ENCODE peak calls at places on chromosomes 5 and 9, in six cellular contexts. A, V, X, E, C and Z are unnamed samples.

GRCh38 chr5:14414615-14415515 is 166.7 kb upstream of the OTULINL start:
- DNase-seq in A (no peak), E (no peak), C (peak), X (no peak), V (peak), Z (peak)

GRCh38 chr9:132826131-132826530 is 52.0 kb downstream of the AK8 start:
- DNase-seq in V (no peak), C (no peak), X (no peak), E (no peak), A (no peak), Z (no peak)

GRCh38 chr9:96858018-96858573 is 3.8 kb upstream of the ZNF782 start:
- DNase-seq in A (peak), V (no peak), E (no peak), C (no peak), X (peak), Z (no peak)

GRCh38 chr5:34916518-34916917 is 1.0 kb downstream of the BRIX1 start:
- DNase-seq in X (no peak), A (no peak), V (no peak), C (no peak), E (no peak), Z (no peak)

GRCh38 chr9:93949694-93950449 is 5.3 kb downstream of the BARX1 start:
- DNase-seq in A (peak), X (peak), E (no peak), C (no peak), V (no peak), Z (no peak)

GRCh38 chr5:152560508-152561137 is 155.5 kb upstream of the NMUR2 start:
- DNase-seq in E (no peak), V (peak), C (peak), X (peak), A (peak), Z (no peak)

GRCh38 chr9:3478549-3478953 is 47.2 kb downstream of the RFX3 start:
- DNase-seq in C (no peak), E (no peak), X (peak), A (no peak), V (peak), Z (peak)

GRCh38 chr9:16170119-16170518 is 617.3 kb downstream of the CCDC171 start:
- DNase-seq in X (no peak), A (no peak), C (no peak), V (no peak), E (no peak), Z (no peak)

GRCh38 chr5:177446184-177447065 is at the start of gene PRR7:
- DNase-seq in X (peak), V (peak), E (peak), A (peak), C (peak), Z (no peak)

GRCh38 chr5:164175083-164175482 is 669.7 kb downstream of the MAT2B start:
- DNase-seq in V (no peak), E (no peak), X (peak), A (no peak), C (no peak), Z (no peak)

GRCh38 chr9:94985649-94986048 is 259.1 kb downstream of the AOPEP start:
- DNase-seq in X (no peak), E (no peak), V (no peak), C (no peak), A (no peak), Z (no peak)

GRCh38 chr9:111730937-111731567 is 63.7 kb downstream of the SHOC1 start:
- DNase-seq in X (peak), A (peak), V (no peak), E (no peak), C (no peak), Z (no peak)

GRCh38 chr5:171122372-171122771 is 186.7 kb upstream of the TLX3 start:
- DNase-seq in V (no peak), C (no peak), A (no peak), X (no peak), E (no peak), Z (no peak)

GRCh38 chr5:127942246-127943060 is 141.1 kb upstream of the SLC12A2 start:
- DNase-seq in V (no peak), C (no peak), X (peak), E (no peak), A (no peak), Z (no peak)

GRCh38 chr9:684055-684949 is 157.2 kb upstream of the DMRT1 start:
- DNase-seq in A (no peak), E (no peak), V (no peak), X (peak), C (no peak), Z (no peak)

GRCh38 chr5:152259702-152260101 is 145.4 kb downstream of the NMUR2 start:
- DNase-seq in A (no peak), X (no peak), C (no peak), E (no peak), V (no peak), Z (no peak)

GRCh38 chr5:91302958-91303357 is 80.2 kb downstream of the ARRDC3 start:
- DNase-seq in C (no peak), E (no peak), V (no peak), A (no peak), X (no peak), Z (no peak)

GRCh38 chr9:38017149-38017884 is 51.7 kb downstream of the SHB start:
- DNase-seq in X (peak), C (no peak), E (no peak), A (peak), V (no peak), Z (no peak)

GRCh38 chr5:173217626-173218397 is 17.2 kb downstream of the NKX2-5 start:
- DNase-seq in C (no peak), X (no peak), V (no peak), A (no peak), E (no peak), Z (no peak)

GRCh38 chr9:76759726-76760125 is 4.5 kb upstream of the PCA3 start:
- DNase-seq in X (no peak), A (no peak), V (peak), E (no peak), C (no peak), Z (no peak)

GRCh38 chr5:131417240-131417869 is 153.5 kb downstream of the CDC42SE2 start:
- DNase-seq in V (peak), A (peak), C (peak), E (peak), X (peak), Z (peak)

GRCh38 chr5:15320896-15321295 is 179.1 kb upstream of the FBXL7 start:
- DNase-seq in X (no peak), A (no peak), C (no peak), V (no peak), E (no peak), Z (no peak)

GRCh38 chr9:26326473-26327044 is 566.0 kb downstream of the CAAP1 start:
- DNase-seq in E (no peak), C (peak), X (peak), A (peak), V (peak), Z (peak)

GRCh38 chr5:90944116-90944515 is 385.5 kb downstream of the ADGRV1 start:
- DNase-seq in V (no peak), X (no peak), A (no peak), E (no peak), C (no peak), Z (no peak)

GRCh38 chr5:61450170-61450815 is 118.2 kb downstream of the ZSWIM6 start:
- DNase-seq in X (peak), A (peak), E (no peak), V (no peak), C (no peak), Z (no peak)

GRCh38 chr9:95407524-95407923 is 90.0 kb upstream of the FANCC start:
- DNase-seq in V (no peak), E (no peak), C (no peak), A (no peak), X (no peak), Z (no peak)